ENCODE peak calls at places on chromosomes 3 and 15, in four cellular contexts. T is HCT116, R is GM12878, V is K562. I is an unnamed sample.
A peak's percentile ranks its signal among the peaks of the same experiment; 100 is the strongest.

GRCh38 chr3:129323651-129324294 is 45.1 kb downstream of the HMCES start:
- DNase-seq in V (peak; percentile 45), T (no peak), R (no peak), I (no peak)

GRCh38 chr15:76208786-76209424 is 102.4 kb downstream of the ETFA start:
- DNase-seq in V (no peak), R (no peak), T (no peak), I (no peak)

GRCh38 chr3:25293736-25294135 is 134.3 kb upstream of the RARB start:
- DNase-seq in T (no peak), R (no peak), V (no peak), I (no peak)

GRCh38 chr15:73822998-73823397 is 50.4 kb upstream of the TBC1D21 start:
- DNase-seq in V (no peak), T (no peak), R (no peak), I (no peak)

GRCh38 chr3:158794936-158795518 is 6.8 kb upstream of the MFSD1 start:
- DNase-seq in R (no peak), V (peak; percentile 46), T (peak; percentile 31), I (peak; percentile 27)

GRCh38 chr3:43046583-43046982 is 59.3 kb downstream of the POMGNT2 start:
- DNase-seq in R (no peak), T (no peak), V (no peak), I (no peak)

GRCh38 chr3:25532763-25533162 is 104.7 kb downstream of the RARB start:
- DNase-seq in V (peak; percentile 59), T (peak; percentile 26), R (no peak), I (peak; percentile 2)

GRCh38 chr3:13200951-13201350 is 127.7 kb upstream of the IQSEC1 start:
- DNase-seq in T (no peak), V (peak; percentile 42), R (no peak), I (no peak)

GRCh38 chr3:11136871-11137626 is 17.2 kb upstream of the HRH1 start:
- DNase-seq in T (peak; percentile 100), R (no peak), V (peak; percentile 82), I (peak; percentile 93)

GRCh38 chr3:46593274-46593862 is 19.0 kb upstream of the FAM240A start:
- DNase-seq in V (no peak), T (no peak), R (no peak), I (no peak)

GRCh38 chr3:183478501-183478900 is 50.1 kb upstream of the MCF2L2 start:
- DNase-seq in V (no peak), R (no peak), T (no peak), I (no peak)

GRCh38 chr15:77352932-77353331 is 67.0 kb downstream of the PEAK1 start:
- DNase-seq in R (no peak), T (no peak), V (no peak), I (no peak)

GRCh38 chr3:145070795-145071194 is 1090.2 kb downstream of the PLOD2 start:
- DNase-seq in V (no peak), T (no peak), R (no peak), I (no peak)

GRCh38 chr3:129560931-129561594 is 18.1 kb downstream of the H1-8 start:
- DNase-seq in R (no peak), T (no peak), V (no peak), I (no peak)

GRCh38 chr3:164458986-164459385 is 619.3 kb downstream of the SI start:
- DNase-seq in R (no peak), T (no peak), V (no peak), I (no peak)

GRCh38 chr3:60979861-60980739 is 271.2 kb downstream of the FHIT start:
- DNase-seq in T (no peak), V (no peak), R (no peak), I (no peak)

GRCh38 chr3:125110016-125110875 is 54.4 kb upstream of the HEG1 start:
- DNase-seq in T (peak; percentile 32), V (no peak), R (no peak), I (no peak)

GRCh38 chr15:100224206-100225185 is 117.3 kb downstream of the ADAMTS17 start:
- DNase-seq in V (no peak), T (no peak), R (no peak), I (no peak)

GRCh38 chr3:112739252-112739945 is 98.5 kb upstream of the CCDC80 start:
- DNase-seq in R (no peak), V (no peak), T (no peak), I (no peak)

GRCh38 chr3:47425959-47426358 is 45.1 kb downstream of the PTPN23 start:
- DNase-seq in V (no peak), R (no peak), T (no peak), I (no peak)

GRCh38 chr3:37301980-37302379 is 127.6 kb upstream of the LRRFIP2 start:
- DNase-seq in V (no peak), R (no peak), T (no peak), I (no peak)

GRCh38 chr15:64426845-64427465 is 33.4 kb upstream of the ZNF609 start:
- DNase-seq in R (no peak), V (no peak), T (peak; percentile 15), I (peak; percentile 2)

GRCh38 chr3:110352841-110353595 is 718.6 kb upstream of the NECTIN3 start:
- DNase-seq in V (no peak), R (no peak), T (no peak), I (no peak)

GRCh38 chr3:79067734-79068133 is 700.1 kb downstream of the ROBO1 start:
- DNase-seq in R (no peak), T (no peak), V (no peak), I (no peak)

GRCh38 chr3:159859424-159859823 is 129.2 kb upstream of the IL12A start:
- DNase-seq in T (no peak), R (no peak), V (no peak), I (no peak)

GRCh38 chr15:91068966-91069365 is 31.1 kb upstream of the SV2B start:
- DNase-seq in V (no peak), R (no peak), T (no peak), I (no peak)

GRCh38 chr3:194306771-194307640 is 44.1 kb downstream of the CPN2 start:
- DNase-seq in T (no peak), V (no peak), R (peak; percentile 81), I (no peak)

GRCh38 chr15:65666257-65666656 is 44.5 kb downstream of the SLC24A1 start:
- DNase-seq in V (no peak), R (no peak), T (no peak), I (no peak)

GRCh38 chr3:59425942-59426341 is 376.1 kb upstream of the CFAP20DC start:
- DNase-seq in T (no peak), V (no peak), R (no peak), I (no peak)

GRCh38 chr3:172776049-172776717 is 25.7 kb downstream of the ECT2 start:
- DNase-seq in V (no peak), T (no peak), R (no peak), I (no peak)

GRCh38 chr15:33315044-33315443 is 4.3 kb downstream of the RYR3 start:
- DNase-seq in R (no peak), V (no peak), T (no peak), I (no peak)

GRCh38 chr3:133494469-133494868 is 79.0 kb upstream of the CDV3 start:
- DNase-seq in R (no peak), V (peak; percentile 36), T (no peak), I (no peak)

GRCh38 chr15:69537085-69537484 is 84.5 kb downstream of the RPLP1 start:
- DNase-seq in V (no peak), R (no peak), T (no peak), I (no peak)

GRCh38 chr15:42198516-42198915 is 9.6 kb downstream of the VPS39 start:
- DNase-seq in T (no peak), V (no peak), R (no peak), I (no peak)

GRCh38 chr15:42190370-42190769 is 17.7 kb downstream of the VPS39 start:
- DNase-seq in R (no peak), T (no peak), V (no peak), I (no peak)

GRCh38 chr15:42193383-42193782 is 14.7 kb downstream of the VPS39 start:
- DNase-seq in R (no peak), T (no peak), V (no peak), I (no peak)

GRCh38 chr15:42191610-42192346 is 16.3 kb downstream of the VPS39 start:
- DNase-seq in V (no peak), T (no peak), R (peak; percentile 24), I (no peak)

GRCh38 chr15:42194502-42194901 is 13.6 kb downstream of the VPS39 start:
- DNase-seq in R (no peak), V (no peak), T (no peak), I (peak; percentile 56)
- H3K36me3 ChIP-seq in R (peaks cover 7% of the 10 kb centered on the region), V (peaks cover 19% of the 10 kb centered on the region), T (no peaks in the 10 kb centered on the region), I (peaks cover 3% of the 10 kb centered on the region)

GRCh38 chr15:81087121-81087520 is 46.9 kb upstream of the CFAP161 start:
- DNase-seq in R (no peak), T (no peak), V (no peak), I (no peak)
- TF ChIP-seq SIN3A in R (no peak), T (no peak), V (no peak), I (no peak)

GRCh38 chr3:138033202-138033691 is 23.3 kb downstream of the CLDN18 start:
- DNase-seq in V (no peak), R (no peak), T (no peak), I (no peak)

GRCh38 chr3:138030881-138031280 is 20.9 kb downstream of the CLDN18 start:
- DNase-seq in V (no peak), T (no peak), R (no peak), I (no peak)

GRCh38 chr3:138032567-138032966 is 22.6 kb downstream of the CLDN18 start:
- DNase-seq in V (no peak), R (peak; percentile 42), T (no peak), I (no peak)

GRCh38 chr3:138034918-138035317 is 25.0 kb downstream of the CLDN18 start:
- DNase-seq in T (no peak), V (no peak), R (no peak), I (no peak)

DNA sequence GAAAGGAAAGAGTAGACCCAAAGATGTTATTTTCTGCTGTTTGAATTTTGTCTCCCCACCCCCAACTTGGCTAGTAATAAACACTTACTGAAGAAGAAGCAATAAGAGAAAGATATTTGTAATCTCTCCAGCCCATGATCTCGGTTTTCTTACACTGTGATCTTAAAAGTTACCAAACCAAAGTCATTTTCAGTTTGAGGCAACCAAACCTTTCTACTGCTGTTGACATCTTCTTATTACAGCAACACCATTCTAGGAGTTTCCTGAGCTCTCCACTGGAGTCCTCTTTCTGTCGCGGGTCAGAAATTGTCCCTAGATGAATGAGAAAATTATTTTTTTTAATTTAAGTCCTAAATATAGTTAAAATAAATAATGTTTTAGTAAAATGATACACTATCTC is 21.6 kb downstream of the CLDN18 start:
- DNase-seq in V (no peak), R (peak; percentile 45), T (no peak), I (no peak)
- H3K36me3 ChIP-seq in V (no peaks in the 10 kb centered on the region), R (no peaks in the 10 kb centered on the region), T (no peaks in the 10 kb centered on the region), I (no peaks in the 10 kb centered on the region)

DNA sequence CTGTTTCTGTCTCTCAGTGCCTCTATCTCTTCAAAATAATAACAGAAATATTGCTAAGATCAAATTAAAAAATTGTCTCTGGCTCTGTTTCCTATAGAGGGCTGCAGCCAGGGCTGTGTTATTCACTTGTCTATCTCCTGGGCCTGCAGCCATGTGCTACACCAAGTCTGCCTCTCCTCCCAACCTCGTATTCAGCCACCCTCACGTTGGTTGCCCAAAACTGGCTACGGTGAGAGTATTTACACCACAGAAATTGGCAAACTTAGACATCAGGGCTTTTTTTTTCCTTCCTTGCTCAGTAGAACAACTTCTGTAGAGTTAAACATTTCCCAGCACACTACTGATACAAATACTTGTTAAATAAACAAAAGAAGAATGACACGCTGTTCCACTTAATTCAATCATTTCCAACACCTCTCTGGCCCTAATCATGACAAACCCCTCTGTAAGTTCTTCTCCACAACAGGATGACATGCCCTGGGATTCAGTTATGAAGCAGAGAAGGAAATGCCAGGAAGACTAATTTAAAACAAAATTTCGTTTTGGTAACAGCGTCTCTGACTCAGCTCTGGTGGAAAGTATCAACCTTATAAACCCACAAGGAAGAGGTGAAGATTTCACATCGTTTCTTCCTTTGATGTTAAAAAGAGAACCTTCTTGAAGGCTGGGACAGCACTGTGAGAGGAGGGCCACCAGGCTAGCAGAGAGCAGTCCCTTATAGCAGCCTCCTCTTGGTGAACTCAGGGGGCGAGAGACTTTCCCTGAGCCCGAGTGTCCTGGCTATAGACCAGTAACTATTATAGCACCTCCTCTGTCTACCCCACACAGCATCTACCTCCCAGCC is 321.2 kb upstream of the ICE2 start:
- DNase-seq in R (no peak), T (no peak), V (no peak), I (no peak)
- TF ChIP-seq SIN3A in R (no peak), T (no peak), V (no peak), I (no peak)

I was measured in Panc1.